ENCODE peak calls at places on chromosomes 16 and 17, in six cellular contexts. M is HepG2, G is SK-N-SH, Y is GM12878, T is K562, R is H1. P is an unnamed sample.

GRCh38 chr17:3558603-3559269 is 1.1 kb upstream of the TRPV3 start:
- DNase-seq in G (no peak), M (no peak), Y (peak), R (no peak), T (no peak), P (no peak)

GRCh38 chr17:62723842-62724241 is 84.3 kb downstream of the MARCHF10 start:
- DNase-seq in G (no peak), M (no peak), T (peak), R (no peak), Y (no peak), P (no peak)

GRCh38 chr16:66605177-66605999 is 884 bp downstream of the CMTM3 start:
- DNase-seq in M (peak), G (peak), Y (no peak), T (peak), R (no peak), P (no peak)

GRCh38 chr16:997440-998051 is 16.0 kb downstream of the SOX8 start:
- DNase-seq in M (no peak), R (peak), Y (no peak), T (no peak), G (no peak), P (no peak)

GRCh38 chr17:78343099-78343432 is 16.8 kb downstream of the SOCS3 start:
- DNase-seq in M (no peak), G (peak), T (no peak), R (no peak), Y (no peak), P (peak)

GRCh38 chr16:22297871-22298733 is 893 bp downstream of the POLR3E start:
- DNase-seq in M (peak), Y (peak), G (peak), R (no peak), T (peak), P (peak)

GRCh38 chr17:42284020-42284369 is 4.3 kb upstream of the STAT5A start:
- DNase-seq in Y (no peak), G (peak), R (no peak), T (no peak), M (no peak), P (no peak)

GRCh38 chr16:65229191-65229662 is 107.4 kb upstream of the CDH11 start:
- DNase-seq in T (no peak), G (no peak), R (no peak), M (no peak), Y (no peak), P (no peak)

GRCh38 chr17:21211825-21212479 is 2.0 kb downstream of the TMEM11 start:
- DNase-seq in M (no peak), G (no peak), R (no peak), T (no peak), Y (no peak), P (no peak)

GRCh38 chr17:51346218-51346982 is 86.1 kb downstream of the UTP18 start:
- DNase-seq in M (peak), R (no peak), Y (no peak), G (no peak), T (no peak), P (no peak)
- TF ChIP-seq GABPA in M (no peak), R (no peak), Y (no peak), G (no peak), T (no peak), P (no peak)

GRCh38 chr17:58491510-58492045 is 3.4 kb upstream of the HSF5 start:
- DNase-seq in T (no peak), Y (no peak), M (no peak), R (no peak), G (no peak), P (no peak)
- TF ChIP-seq GABPA in T (no peak), Y (no peak), M (no peak), R (no peak), G (no peak), P (no peak)

GRCh38 chr16:19415918-19416317 is 1.8 kb upstream of the TMC5 start:
- DNase-seq in G (no peak), Y (no peak), T (no peak), R (no peak), M (no peak), P (no peak)

GRCh38 chr16:19406891-19407491 is 10.7 kb upstream of the TMC5 start:
- DNase-seq in Y (no peak), G (no peak), R (peak), M (no peak), T (no peak), P (no peak)

GRCh38 chr16:19415461-19415860 is 2.2 kb upstream of the TMC5 start:
- DNase-seq in M (no peak), G (no peak), T (no peak), R (no peak), Y (no peak), P (no peak)

GRCh38 chr16:19411298-19411697 is 6.4 kb upstream of the TMC5 start:
- DNase-seq in Y (no peak), T (no peak), M (no peak), R (no peak), G (no peak), P (no peak)

GRCh38 chr16:19410435-19411153 is 7.1 kb upstream of the TMC5 start:
- DNase-seq in G (peak), M (no peak), R (peak), Y (no peak), T (no peak), P (no peak)
- TF ChIP-seq GABPA in G (no peak), M (no peak), R (peak), Y (no peak), T (no peak), P (no peak)

DNA sequence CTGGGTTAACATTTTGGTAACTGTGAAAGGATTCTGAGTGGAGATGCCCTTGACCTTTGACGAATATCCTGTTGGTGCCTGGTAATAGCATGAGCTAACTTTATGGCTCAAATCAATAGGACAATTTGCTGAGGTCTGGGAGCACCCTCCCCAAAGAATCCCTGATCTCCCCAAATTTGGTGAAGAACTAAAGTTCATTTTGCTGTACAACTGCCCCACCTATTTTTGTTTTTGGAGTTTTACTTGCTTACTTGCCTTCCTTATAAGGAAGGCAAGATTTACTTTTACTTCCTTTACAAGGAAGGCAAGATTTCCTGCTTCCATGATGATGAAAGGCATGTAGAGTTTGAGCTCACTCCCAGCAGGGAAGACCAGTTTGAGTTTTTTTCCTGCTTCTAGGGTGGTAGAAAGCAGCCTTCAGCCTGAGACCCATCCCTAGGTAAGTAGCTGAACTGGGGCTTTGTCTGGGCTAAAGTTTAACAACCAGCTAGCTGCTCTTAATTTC is 2.8 kb downstream of the KRTAP4-9 start:
- DNase-seq in M (no peak), G (no peak), T (no peak), R (no peak), Y (no peak), P (no peak)
- TF ChIP-seq GABPA in M (no peak), G (no peak), T (no peak), R (no peak), Y (no peak), P (no peak)

GRCh38 chr17:49218941-49219913 is 8.7 kb downstream of the ABI3 start:
- DNase-seq in M (no peak), G (peak), R (no peak), T (peak), Y (peak), P (peak)
- TF ChIP-seq GABPA in M (no peak), G (no peak), R (no peak), T (no peak), Y (no peak), P (no peak)

DNA sequence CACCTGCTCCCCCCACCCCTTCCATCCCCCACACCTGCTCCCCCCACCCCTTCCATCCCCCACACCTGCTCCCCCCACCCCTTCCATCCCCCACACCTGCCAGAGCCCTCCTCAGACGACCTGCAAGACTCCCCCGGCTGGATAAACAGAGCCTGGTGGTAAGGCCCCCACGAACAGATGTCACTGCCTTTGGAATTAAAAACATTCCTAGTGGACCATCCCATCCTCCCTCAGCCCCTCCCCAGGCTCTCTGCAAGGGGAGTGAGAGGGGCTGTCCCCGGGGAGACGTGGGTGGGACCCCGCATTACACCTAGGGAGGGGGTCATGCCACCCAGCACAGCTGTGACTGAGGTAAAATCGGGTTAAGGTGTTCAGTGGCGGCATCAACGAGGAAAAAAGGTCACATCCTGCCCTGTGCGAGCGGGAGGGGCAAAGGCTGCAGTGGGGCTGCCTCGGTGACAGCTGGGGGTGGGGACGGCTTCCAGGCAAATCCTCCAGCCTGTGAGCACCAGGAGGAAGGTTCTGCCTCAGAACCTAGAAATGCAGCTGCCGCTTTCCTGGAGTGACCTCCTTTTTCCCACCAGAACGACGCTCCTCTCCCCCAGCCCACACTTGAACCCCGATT is 38.7 kb downstream of the TIMM22 start:
- DNase-seq in M (no peak), G (peak), T (no peak), R (no peak), Y (no peak), P (no peak)
- TF ChIP-seq GABPA in M (no peak), G (no peak), T (no peak), R (no peak), Y (no peak), P (no peak)

DNA sequence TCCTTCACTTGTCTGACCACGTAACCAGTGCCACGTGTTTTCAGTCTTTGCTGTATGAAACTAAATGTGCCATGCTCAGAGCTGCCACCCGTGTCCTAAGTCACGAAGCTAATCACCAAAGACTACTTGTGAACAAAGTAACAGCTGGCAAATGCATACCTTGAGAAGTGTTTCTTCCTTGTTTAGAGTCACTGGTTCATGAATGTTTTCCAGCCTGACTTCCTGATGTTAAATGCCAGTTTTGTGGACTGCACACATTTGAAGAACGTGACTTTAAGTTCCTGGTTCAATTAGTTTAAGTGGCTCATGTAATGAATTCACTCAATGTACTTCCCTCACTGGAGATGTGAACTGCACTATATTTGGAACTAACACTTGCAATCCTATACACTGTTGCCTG is 19.9 kb upstream of the KPNB1 start:
- DNase-seq in M (no peak), T (no peak), G (no peak), R (no peak), Y (no peak), P (no peak)
- TF ChIP-seq GABPA in M (no peak), T (no peak), G (no peak), R (no peak), Y (no peak), P (no peak)